ENCODE peak calls at places on chromosome 17, in four cellular contexts. H is MV-4-11, W is NCI-H1930, B is fibroblast of mammary gland. O is an unnamed sample.

GRCh38 chr17:51651513-51652298 is 391.4 kb downstream of the UTP18 start:
- DNase-seq in B (no peak), H (no peak), W (no peak), O (no peak)

GRCh38 chr17:77470800-77471733 is 330.3 kb downstream of the SEC14L1 start:
- DNase-seq in B (peak; percentile 57), W (no peak), H (no peak), O (no peak)

GRCh38 chr17:77332981-77333685 is 192.4 kb downstream of the SEC14L1 start:
- DNase-seq in W (no peak), H (peak; percentile 15), B (peak; percentile 98), O (no peak)

GRCh38 chr17:82400206-82400605 is 17.9 kb upstream of the HEXD start:
- DNase-seq in W (no peak), B (peak; percentile 33), H (peak; percentile 95), O (peak; percentile 94)

GRCh38 chr17:11869680-11870394 is 127.4 kb downstream of the ZNF18 start:
- DNase-seq in B (no peak), H (no peak), W (no peak), O (no peak)

GRCh38 chr17:8598913-8599312 is 31.6 kb downstream of the MYH10 start:
- DNase-seq in W (no peak), H (no peak), B (no peak), O (no peak)

GRCh38 chr17:43556292-43556691 is 10.2 kb upstream of the ETV4 start:
- DNase-seq in W (no peak), H (peak; percentile 96), B (peak; percentile 95), O (no peak)

GRCh38 chr17:9729034-9729650 is 62.2 kb downstream of the DHRS7C start:
- DNase-seq in W (no peak), H (peak; percentile 11), B (peak; percentile 60), O (peak; percentile 34)